ENCODE peak calls at places on chromosome 4, in six cellular contexts. V is cardiac muscle cell, O is esophagus squamous epithelium, B is GM23338, S is body of pancreas, K is left ventricle myocardium inferior. G is an unnamed sample.

GRCh38 chr4:55346851-55347255 is 811 bp downstream of the SRD5A3 start:
- DNase-seq in O (no peak), B (no peak), K (no peak), V (no peak), S (peak; percentile 37), G (no peak)

GRCh38 chr4:153296424-153296823 is 48.1 kb upstream of the MND1 start:
- DNase-seq in B (no peak), V (peak; percentile 35), O (no peak), K (no peak), S (no peak), G (no peak)

GRCh38 chr4:24473309-24473721 is 111.0 kb downstream of the DHX15 start:
- DNase-seq in V (peak; percentile 46), B (peak; percentile 58), K (peak; percentile 23), S (peak; percentile 30), O (no peak), G (no peak)

GRCh38 chr4:53917719-53918118 is 146.7 kb downstream of the CHIC2 start:
- DNase-seq in S (no peak), B (no peak), V (no peak), K (no peak), O (no peak), G (no peak)

GRCh38 chr4:7103031-7103598 is 35.3 kb upstream of the GRPEL1 start:
- DNase-seq in O (peak; percentile 47), B (peak; percentile 95), K (peak; percentile 93), V (peak; percentile 83), S (peak; percentile 97), G (peak; percentile 94)

GRCh38 chr4:6147441-6147840 is 52.9 kb downstream of the JAKMIP1 start:
- DNase-seq in S (no peak), V (no peak), K (no peak), B (no peak), O (no peak), G (no peak)

GRCh38 chr4:128006592-128006991 is 41.4 kb downstream of the ABHD18 start:
- DNase-seq in K (no peak), B (no peak), V (peak; percentile 58), O (no peak), S (no peak), G (no peak)

GRCh38 chr4:10075953-10076391 is 40.6 kb downstream of the WDR1 start:
- DNase-seq in B (no peak), K (peak; percentile 16), V (no peak), S (peak; percentile 3), O (no peak), G (peak; percentile 22)

GRCh38 chr4:186642998-186643397 is 80.7 kb downstream of the FAT1 start:
- DNase-seq in S (no peak), V (no peak), O (no peak), B (no peak), K (peak; percentile 38), G (no peak)

GRCh38 chr4:83178029-83178428 is 63.5 kb upstream of the PLAC8 start:
- DNase-seq in O (no peak), V (no peak), K (no peak), B (no peak), S (no peak), G (no peak)

GRCh38 chr4:150960079-150960478 is 55.0 kb downstream of the LRBA start:
- DNase-seq in K (no peak), S (no peak), O (no peak), B (peak; percentile 76), V (peak; percentile 49), G (no peak)

GRCh38 chr4:5965225-5965624 is 53.0 kb downstream of the C4orf50 start:
- DNase-seq in O (no peak), V (no peak), K (no peak), B (no peak), S (no peak), G (no peak)

GRCh38 chr4:174648859-174649258 is 126.6 kb upstream of the HPGD start:
- DNase-seq in S (no peak), O (no peak), V (no peak), B (no peak), K (no peak), G (no peak)

GRCh38 chr4:80365928-80366327 is 30.4 kb downstream of the CFAP299 start:
- DNase-seq in K (no peak), B (peak; percentile 64), O (no peak), S (peak; percentile 59), V (peak; percentile 68), G (peak; percentile 54)

GRCh38 chr4:24063771-24064170 is 173.9 kb upstream of the PPARGC1A start:
- DNase-seq in S (no peak), O (no peak), K (no peak), V (no peak), B (no peak), G (no peak)

GRCh38 chr4:19030536-19030935 is 1009.0 kb upstream of the LCORL start:
- DNase-seq in K (no peak), S (no peak), B (no peak), V (no peak), O (no peak), G (no peak)

GRCh38 chr4:127632420-127633403 is at the start of gene INTU:
- DNase-seq in V (peak; percentile 98), O (peak; percentile 31), K (peak; percentile 92), S (peak; percentile 97), B (peak; percentile 98), G (peak; percentile 92)

GRCh38 chr4:55553442-55553841 is 6.7 kb upstream of the CLOCK start:
- DNase-seq in O (no peak), K (no peak), V (peak; percentile 67), S (peak; percentile 32), B (peak; percentile 66), G (peak; percentile 32)

GRCh38 chr4:135411251-135411650 is 1209.7 kb upstream of the PABPC4L start:
- DNase-seq in V (no peak), S (no peak), K (no peak), O (no peak), B (no peak), G (no peak)

GRCh38 chr4:6639137-6639680 is 1.3 kb upstream of the MRFAP1 start:
- DNase-seq in B (no peak), V (no peak), S (no peak), K (no peak), O (no peak), G (no peak)

GRCh38 chr4:30396772-30397475 is 323.2 kb upstream of the PCDH7 start:
- DNase-seq in O (no peak), S (no peak), B (no peak), K (no peak), V (peak; percentile 29), G (no peak)

GRCh38 chr4:56937262-56937661 is 29.6 kb downstream of the REST start:
- DNase-seq in S (no peak), V (peak; percentile 83), B (no peak), O (no peak), K (no peak), G (no peak)

GRCh38 chr4:40515398-40516293 is 114.0 kb downstream of the RBM47 start:
- DNase-seq in O (no peak), B (peak; percentile 54), K (no peak), V (peak; percentile 71), S (peak; percentile 47), G (peak; percentile 72)
- H3K27ac ChIP-seq in O (peak overlapping the region; percentile 75), B (peak overlapping the region; percentile 86), K (no peak overlapping the region), V (no peak overlapping the region), S (peak overlapping the region; percentile 84), G (peak overlapping the region; percentile 93)

GRCh38 chr4:68951078-68951805 is at the start of gene UGT2A3:
- DNase-seq in B (peak; percentile 41), V (no peak), S (peak; percentile 87), O (no peak), K (no peak), G (no peak)
- H3K4me3 ChIP-seq in B (no peak within 1 kb of the TSS), V (no peak within 1 kb of the TSS), S (no peak within 1 kb of the TSS), O (no peak within 1 kb of the TSS), K (no peak within 1 kb of the TSS), G (no peak within 1 kb of the TSS)

GRCh38 chr4:141352775-141353544 is 132.3 kb downstream of the ZNF330 start:
- DNase-seq in S (no peak), K (no peak), V (peak; percentile 92), B (peak; percentile 33), O (no peak), G (no peak)
- H3K27ac ChIP-seq in S (no peak overlapping the region), K (peak overlapping the region; percentile 52), V (no peak overlapping the region), B (no peak overlapping the region), O (no peak overlapping the region), G (no peak overlapping the region)

GRCh38 chr4:15339732-15340131 is 88.1 kb upstream of the C1QTNF7 start:
- DNase-seq in S (no peak), B (no peak), V (peak; percentile 55), K (no peak), O (no peak), G (no peak)
- H3K4me3 ChIP-seq in S (no peak overlapping the region), B (no peak overlapping the region), V (no peak overlapping the region), K (peak overlapping the region; percentile 44), O (peak overlapping the region; percentile 51), G (peak overlapping the region; percentile 38)

GRCh38 chr4:2714918-2715317 is 41.2 kb downstream of the TNIP2 start:
- DNase-seq in V (peak; percentile 54), B (no peak), S (no peak), O (no peak), K (no peak), G (no peak)
- H3K27ac ChIP-seq in V (peak overlapping the region; percentile 85), B (peak overlapping the region; percentile 39), S (no peak overlapping the region), O (peak overlapping the region; percentile 68), K (peak overlapping the region; percentile 76), G (peak overlapping the region; percentile 49)